ENCODE peak calls at places on chromosomes 6 and 20, in four cellular contexts. W, V, S and C are unnamed samples.

GRCh38 chr6:76876922-76877553 is 586.3 kb downstream of the HTR1B start:
- DNase-seq in W (peak), V (peak), S (peak), C (peak)

GRCh38 chr6:76861403-76861802 is 601.9 kb downstream of the HTR1B start:
- DNase-seq in W (no peak), V (peak), S (no peak), C (peak)

GRCh38 chr6:44533221-44533820 is 145.8 kb downstream of the CDC5L start:
- DNase-seq in W (no peak), V (no peak), S (no peak), C (no peak)

GRCh38 chr20:23136893-23137745 is 51.0 kb upstream of the CD93 start:
- DNase-seq in W (no peak), V (peak), S (no peak), C (no peak)

GRCh38 chr6:20291764-20292227 is 79.5 kb upstream of the MBOAT1 start:
- DNase-seq in W (peak), V (peak), S (peak), C (peak)

GRCh38 chr6:14274552-14275492 is 157.2 kb downstream of the CD83 start:
- DNase-seq in W (no peak), V (no peak), S (no peak), C (no peak)

GRCh38 chr6:95685817-95686216 is 108.5 kb downstream of the MANEA start:
- DNase-seq in W (no peak), V (no peak), S (no peak), C (no peak)

GRCh38 chr20:24681634-24682495 is 212.4 kb downstream of the SYNDIG1 start:
- DNase-seq in W (no peak), V (no peak), S (no peak), C (no peak)

GRCh38 chr6:73694711-73695411 is 1.1 kb upstream of the CD109 start:
- DNase-seq in W (no peak), V (no peak), S (no peak), C (no peak)

GRCh38 chr6:41901882-41902519 is 6.8 kb upstream of the USP49 start:
- DNase-seq in W (peak), V (peak), S (no peak), C (peak)

GRCh38 chr20:10553326-10553984 is 118.3 kb downstream of the SLX4IP start:
- DNase-seq in W (peak), V (peak), S (peak), C (peak)

GRCh38 chr6:43495409-43495941 is 14.7 kb downstream of the LRRC73 start:
- DNase-seq in W (no peak), V (no peak), S (no peak), C (no peak)

GRCh38 chr20:61113731-61114130 is 138.3 kb upstream of the CDH4 start:
- DNase-seq in W (no peak), V (no peak), S (no peak), C (no peak)

GRCh38 chr20:34607066-34607465 is 48.5 kb downstream of the MAP1LC3A start:
- DNase-seq in W (no peak), V (no peak), S (no peak), C (no peak)

GRCh38 chr6:67450641-67451040 is 1184.4 kb upstream of the ADGRB3 start:
- DNase-seq in W (no peak), V (no peak), S (no peak), C (no peak)

GRCh38 chr6:52390361-52390727 is 28.4 kb downstream of the PAQR8 start:
- DNase-seq in W (peak), V (peak), S (no peak), C (no peak)

GRCh38 chr6:105045546-105045945 is 88.6 kb downstream of the LIN28B start:
- DNase-seq in W (no peak), V (no peak), S (no peak), C (no peak)

GRCh38 chr6:90131614-90132423 is 164.8 kb downstream of the BACH2 start:
- DNase-seq in W (no peak), V (no peak), S (peak), C (no peak)

GRCh38 chr20:45456632-45457031 is 12.9 kb upstream of the WFDC2 start:
- DNase-seq in W (peak), V (peak), S (no peak), C (peak)

GRCh38 chr20:23627501-23627900 is 10.3 kb downstream of the CST3 start:
- DNase-seq in W (no peak), V (no peak), S (no peak), C (no peak)

GRCh38 chr6:32627831-32628230 is 9.4 kb upstream of the HLA-DQA1 start:
- DNase-seq in W (no peak), V (no peak), S (peak), C (no peak)

GRCh38 chr6:11006060-11006459 is 38.0 kb downstream of the ELOVL2 start:
- DNase-seq in W (no peak), V (no peak), S (no peak), C (no peak)

GRCh38 chr6:45377041-45377554 is 636 bp downstream of the SUPT3H start:
- DNase-seq in W (peak), V (no peak), S (no peak), C (no peak)

GRCh38 chr20:33724439-33725094 is 4.5 kb upstream of the PXMP4 start:
- DNase-seq in W (no peak), V (no peak), S (no peak), C (no peak)

GRCh38 chr6:7879043-7879442 is 31.5 kb downstream of the TXNDC5 start:
- DNase-seq in W (no peak), V (no peak), S (no peak), C (no peak)

GRCh38 chr20:45848969-45849582 is 8.1 kb downstream of the ACOT8 start:
- DNase-seq in W (no peak), V (no peak), S (no peak), C (no peak)

GRCh38 chr20:50026746-50027575 is 44.2 kb downstream of the SNAI1 start:
- DNase-seq in W (no peak), V (no peak), S (no peak), C (no peak)

GRCh38 chr6:124798942-124799496 is 163.2 kb upstream of the RNF217 start:
- DNase-seq in W (no peak), V (no peak), S (no peak), C (no peak)

DNA sequence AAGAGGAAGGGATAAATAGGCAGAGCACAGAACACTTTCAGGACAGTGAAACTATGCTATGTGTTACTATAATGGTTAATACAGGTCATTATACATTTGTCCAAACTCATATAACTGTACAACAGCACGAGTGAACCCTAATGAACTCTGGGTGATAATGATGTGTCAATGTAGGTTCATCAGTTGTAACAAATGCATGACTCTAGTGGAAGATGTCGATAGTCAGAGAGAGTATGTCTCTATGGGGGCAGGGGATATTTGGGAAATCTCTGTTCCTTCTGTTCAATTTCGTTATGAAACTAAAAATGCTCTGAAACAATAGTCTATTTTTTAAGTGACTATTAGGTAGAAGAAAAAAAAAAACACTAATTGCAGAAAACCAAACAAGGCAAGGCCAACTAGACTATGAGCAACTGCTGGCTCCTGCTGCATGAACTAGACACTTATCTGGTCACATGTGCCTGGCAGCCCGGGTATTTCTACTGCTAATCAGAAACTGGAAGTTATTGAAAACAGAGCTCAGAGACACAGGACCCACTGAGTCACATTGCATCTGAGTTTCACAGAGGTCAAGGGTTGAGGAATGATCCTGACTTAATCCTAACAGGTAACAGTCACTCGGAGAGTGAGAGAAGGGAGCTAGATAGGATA is 97.9 kb downstream of the ISM1 start:
- DNase-seq in W (no peak), V (no peak), S (no peak), C (no peak)
- H3K4me3 ChIP-seq in W (no peak), V (no peak), S (no peak), C (no peak)

DNA sequence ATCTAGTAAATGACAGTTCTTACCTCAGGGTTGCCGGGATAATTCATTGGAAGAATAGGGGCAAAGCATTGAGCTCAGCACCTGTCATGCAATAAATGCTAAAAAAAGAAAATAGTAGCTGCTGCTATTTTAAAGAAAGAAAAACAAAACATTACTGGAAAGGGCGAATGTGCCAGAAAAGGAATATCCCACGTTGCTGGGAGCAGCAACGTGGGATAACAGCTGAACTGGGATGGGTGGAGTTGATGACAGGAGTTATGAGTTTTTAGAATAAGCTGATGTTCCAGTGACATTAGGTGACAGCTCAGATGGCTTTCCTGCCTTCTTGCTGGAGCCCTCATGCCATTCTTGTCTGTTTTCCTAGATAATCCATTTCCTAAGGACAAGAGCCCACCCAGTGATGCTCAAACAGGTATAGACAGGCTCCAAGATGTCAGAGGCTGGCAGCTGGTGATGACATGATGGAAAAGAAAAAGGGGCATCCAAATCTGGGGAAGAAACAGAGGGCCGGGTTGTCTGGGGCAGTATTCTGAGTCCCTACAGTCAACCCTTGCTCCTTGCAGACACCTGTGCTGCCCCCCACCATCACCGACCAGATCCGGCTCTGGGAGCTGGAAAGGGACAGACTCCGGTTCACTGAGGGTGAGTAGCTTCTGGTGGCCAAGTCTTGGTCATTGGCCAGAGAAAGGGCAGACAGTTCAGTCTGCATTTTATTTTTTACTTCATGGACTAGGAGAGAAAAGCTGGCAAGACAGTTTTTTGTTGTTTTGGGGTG is 1.1 kb upstream of the VARS2 start:
- DNase-seq in W (no peak), V (no peak), S (no peak), C (no peak)
- H3K4me3 ChIP-seq in W (no peak), V (no peak), S (no peak), C (no peak)

DNA sequence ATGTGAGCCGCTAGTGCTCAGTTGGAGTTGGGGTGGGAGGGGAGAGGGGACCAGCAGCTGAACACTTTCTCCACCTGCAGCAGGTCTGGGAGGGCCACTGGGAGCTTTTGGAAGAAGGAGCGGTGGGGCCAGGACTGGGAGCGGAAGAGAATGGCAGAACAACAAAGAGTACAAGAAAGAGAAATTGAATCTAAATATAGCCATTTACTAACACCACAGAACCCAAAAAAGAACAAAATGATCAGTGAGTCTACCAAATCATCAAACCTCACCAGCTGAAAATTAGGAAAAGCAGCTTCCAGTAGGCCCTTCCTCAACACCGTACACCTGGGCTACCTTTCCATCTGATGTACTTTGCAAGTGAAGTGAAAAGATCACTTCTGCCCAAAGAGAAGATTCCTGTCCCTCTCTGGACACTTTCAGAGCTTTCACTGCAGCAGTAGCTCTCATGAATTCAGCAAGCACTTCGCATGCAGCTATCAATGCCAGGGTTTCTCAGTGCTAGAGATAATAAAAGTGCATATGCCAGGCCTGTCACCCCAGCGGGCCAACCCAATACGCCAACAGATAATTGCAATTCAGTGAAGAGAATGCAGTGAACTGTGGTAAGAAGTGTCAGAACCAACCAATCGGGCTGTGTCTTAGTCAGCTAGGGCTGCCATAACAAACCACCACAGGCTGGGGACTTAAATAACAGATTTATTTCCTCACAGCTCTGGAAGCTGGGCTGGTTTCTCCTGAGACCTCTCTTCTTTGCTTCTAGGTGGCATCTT is 590 bp downstream of the LY86 start:
- DNase-seq in W (no peak), V (no peak), S (no peak), C (no peak)
- H3K4me3 ChIP-seq in W (peak), V (no peak), S (no peak), C (no peak)

DNA sequence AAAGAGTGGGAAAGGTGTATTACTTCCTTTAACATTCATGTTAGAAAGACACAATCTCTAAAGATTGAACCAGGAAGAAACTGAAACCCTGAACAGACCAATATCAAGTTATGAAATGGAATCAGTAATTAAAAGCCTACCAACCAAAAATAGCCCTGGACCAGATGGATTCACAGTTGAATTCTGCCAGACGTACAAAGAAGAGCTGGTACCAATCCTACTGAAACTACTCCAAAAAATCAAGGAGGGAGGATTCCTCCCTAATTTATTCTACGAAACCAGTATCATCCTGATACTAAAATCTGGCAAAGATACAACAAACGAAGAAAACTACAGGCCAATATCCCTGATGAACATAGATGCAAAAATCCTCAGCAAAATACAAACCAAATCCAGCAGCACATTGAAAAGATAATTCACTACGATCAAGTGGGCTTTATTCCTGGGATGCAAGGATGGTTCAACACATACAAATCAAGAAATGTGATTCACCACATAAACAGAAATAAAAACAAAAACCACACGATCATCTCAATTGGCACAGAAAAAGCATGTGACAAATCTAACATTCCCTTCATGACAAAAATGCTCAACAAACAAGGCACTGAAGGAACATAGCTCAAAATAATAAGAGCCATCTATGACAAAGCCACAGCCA is 15.0 kb downstream of the CDK19 start:
- DNase-seq in W (no peak), V (no peak), S (no peak), C (no peak)
- H3K4me3 ChIP-seq in W (no peak), V (no peak), S (no peak), C (no peak)

GRCh38 chr6:28764761-28765282 is 159.0 kb downstream of the TRIM27 start:
- DNase-seq in W (no peak), V (no peak), S (no peak), C (no peak)
- H3K4me3 ChIP-seq in W (no peak), V (no peak), S (no peak), C (no peak)

GRCh38 chr20:63737940-63738686 is 1.5 kb upstream of the SLC2A4RG start:
- DNase-seq in W (peak), V (no peak), S (peak), C (no peak)
- H3K4me3 ChIP-seq in W (peak), V (no peak), S (peak), C (no peak)

DNA sequence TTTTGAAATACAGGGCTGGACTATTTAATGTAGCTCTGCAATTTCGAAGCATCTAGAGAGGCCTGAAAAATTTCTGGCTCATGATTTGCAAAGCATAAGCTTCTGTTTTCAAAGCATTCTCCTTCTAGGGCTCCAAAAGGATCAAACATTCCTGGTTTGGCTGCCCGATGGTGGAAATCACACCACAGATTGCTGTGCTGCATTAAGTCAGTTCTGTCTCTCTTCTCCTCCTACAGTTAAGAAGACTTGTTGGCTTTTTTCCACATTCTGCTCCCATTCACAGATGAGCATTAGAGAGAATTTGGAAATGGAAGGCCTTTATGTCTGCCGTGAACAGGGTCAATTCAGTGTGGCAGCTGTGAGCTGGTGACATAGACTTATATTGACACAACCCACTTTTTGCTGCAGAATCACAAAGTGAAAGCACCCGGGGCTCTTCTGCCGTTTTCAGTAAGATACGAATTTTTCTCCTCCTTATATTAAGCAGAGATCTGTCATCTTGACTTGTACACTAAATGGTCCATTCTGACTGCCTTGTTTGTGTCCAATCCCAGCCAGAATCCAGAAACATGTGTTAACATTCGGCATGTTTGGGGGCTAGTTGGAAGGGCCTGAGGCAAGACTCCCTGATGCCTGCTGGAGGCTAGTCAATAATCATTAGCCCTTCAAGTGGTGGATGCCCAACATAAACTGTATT is 330.8 kb upstream of the DEFB112 start:
- DNase-seq in W (no peak), V (no peak), S (no peak), C (no peak)
- H3K4me3 ChIP-seq in W (no peak), V (peak), S (no peak), C (no peak)

DNA sequence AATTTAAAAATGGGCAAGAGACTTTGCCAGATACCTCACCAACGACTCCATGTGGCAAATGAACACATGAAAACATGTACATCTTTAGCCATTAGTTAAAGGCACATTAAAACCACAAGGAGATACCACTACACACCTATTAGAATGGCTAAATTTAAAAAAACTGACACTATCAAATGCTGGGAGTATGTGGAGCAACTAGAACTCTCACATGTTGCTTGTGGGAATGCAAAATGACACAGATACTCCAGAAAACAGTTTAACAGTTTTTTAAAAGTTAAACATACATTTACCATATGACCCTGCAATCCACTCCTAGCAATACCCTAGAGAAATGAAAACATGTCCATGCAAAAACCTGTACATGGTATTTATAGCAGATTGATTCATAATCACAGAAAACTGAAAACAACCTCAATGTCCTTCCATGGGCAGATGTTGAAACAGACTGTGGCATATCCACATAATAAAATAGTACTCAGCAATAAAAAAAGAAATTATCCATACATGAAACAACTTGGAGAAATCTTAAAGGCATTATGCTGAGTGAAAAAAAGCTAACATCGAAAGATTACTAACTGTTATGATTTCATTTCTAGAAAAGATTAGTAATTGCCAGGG is 1.9 kb downstream of the RAB23 start:
- DNase-seq in W (no peak), V (no peak), S (no peak), C (no peak)
- H3K4me3 ChIP-seq in W (no peak), V (no peak), S (no peak), C (no peak)